ENCODE peak calls at places on chromosomes 2 and 18, in five cellular contexts. One of them, this sample, is unnamed.
A peak's percentile ranks its signal among the peaks of the same experiment; 100 is the strongest.

GRCh38 chr2:99325384-99325783 is 10.7 kb downstream of the TXNDC9 start:
- DNase-seq in nucleus accumbens: no peak
- DNase-seq in activated naive CD4-positive, alpha-beta T cell treated with anti-CD3 and anti-CD28 coated beads for 36 hours: no peak
- DNase-seq in ELR: no peak
- DNase-seq in NCI-H345: no peak
- DNase-seq in this sample: no peak

GRCh38 chr2:104853401-104853925 is 452 bp upstream of the POU3F3 start:
- DNase-seq in nucleus accumbens: no peak
- DNase-seq in activated naive CD4-positive, alpha-beta T cell treated with anti-CD3 and anti-CD28 coated beads for 36 hours: peak; percentile 41
- DNase-seq in ELR: no peak
- DNase-seq in NCI-H345: no peak
- DNase-seq in this sample: no peak

GRCh38 chr2:41943176-41943575 is 104.6 kb upstream of the PKDCC start:
- DNase-seq in nucleus accumbens: no peak
- DNase-seq in activated naive CD4-positive, alpha-beta T cell treated with anti-CD3 and anti-CD28 coated beads for 36 hours: no peak
- DNase-seq in ELR: no peak
- DNase-seq in NCI-H345: no peak
- DNase-seq in this sample: no peak

GRCh38 chr18:76573325-76574025 is 78.4 kb upstream of the ZNF516 start:
- DNase-seq in nucleus accumbens: no peak
- DNase-seq in activated naive CD4-positive, alpha-beta T cell treated with anti-CD3 and anti-CD28 coated beads for 36 hours: no peak
- DNase-seq in ELR: peak; percentile 86
- DNase-seq in NCI-H345: no peak
- DNase-seq in this sample: no peak

GRCh38 chr2:238489431-238489830 is 62.7 kb downstream of the ASB1 start:
- DNase-seq in nucleus accumbens: no peak
- DNase-seq in activated naive CD4-positive, alpha-beta T cell treated with anti-CD3 and anti-CD28 coated beads for 36 hours: no peak
- DNase-seq in ELR: no peak
- DNase-seq in NCI-H345: no peak
- DNase-seq in this sample: no peak

GRCh38 chr18:75727479-75727878 is 300.0 kb upstream of the SMIM21 start:
- DNase-seq in nucleus accumbens: no peak
- DNase-seq in activated naive CD4-positive, alpha-beta T cell treated with anti-CD3 and anti-CD28 coated beads for 36 hours: peak; percentile 66
- DNase-seq in ELR: peak; percentile 10
- DNase-seq in NCI-H345: peak; percentile 42
- DNase-seq in this sample: peak; percentile 5

GRCh38 chr2:181063696-181064095 is 83.3 kb downstream of the UBE2E3 start:
- DNase-seq in nucleus accumbens: no peak
- DNase-seq in activated naive CD4-positive, alpha-beta T cell treated with anti-CD3 and anti-CD28 coated beads for 36 hours: no peak
- DNase-seq in ELR: no peak
- DNase-seq in NCI-H345: no peak
- DNase-seq in this sample: no peak

GRCh38 chr2:172513524-172513900 is 42.4 kb upstream of the PDK1 start:
- DNase-seq in nucleus accumbens: no peak
- DNase-seq in activated naive CD4-positive, alpha-beta T cell treated with anti-CD3 and anti-CD28 coated beads for 36 hours: no peak
- DNase-seq in ELR: no peak
- DNase-seq in NCI-H345: no peak
- DNase-seq in this sample: no peak

GRCh38 chr18:46174317-46175039 is 70.3 kb downstream of the HAUS1 start:
- DNase-seq in nucleus accumbens: no peak
- DNase-seq in activated naive CD4-positive, alpha-beta T cell treated with anti-CD3 and anti-CD28 coated beads for 36 hours: peak; percentile 73
- DNase-seq in ELR: peak; percentile 59
- DNase-seq in NCI-H345: peak; percentile 21
- DNase-seq in this sample: peak; percentile 29

GRCh38 chr2:230886641-230887040 is 21.9 kb downstream of the ITM2C start:
- DNase-seq in nucleus accumbens: no peak
- DNase-seq in activated naive CD4-positive, alpha-beta T cell treated with anti-CD3 and anti-CD28 coated beads for 36 hours: no peak
- DNase-seq in ELR: no peak
- DNase-seq in NCI-H345: no peak
- DNase-seq in this sample: no peak

GRCh38 chr18:13710460-13710859 is 15.9 kb downstream of the FAM210A start:
- DNase-seq in nucleus accumbens: no peak
- DNase-seq in activated naive CD4-positive, alpha-beta T cell treated with anti-CD3 and anti-CD28 coated beads for 36 hours: no peak
- DNase-seq in ELR: peak; percentile 42
- DNase-seq in NCI-H345: no peak
- DNase-seq in this sample: no peak

GRCh38 chr18:24514439-24514838 is 54.0 kb downstream of the HRH4 start:
- DNase-seq in nucleus accumbens: no peak
- DNase-seq in activated naive CD4-positive, alpha-beta T cell treated with anti-CD3 and anti-CD28 coated beads for 36 hours: peak; percentile 7
- DNase-seq in ELR: peak; percentile 85
- DNase-seq in NCI-H345: no peak
- DNase-seq in this sample: peak; percentile 7

GRCh38 chr2:170313636-170314348 is 135.8 kb downstream of the MYO3B start:
- DNase-seq in nucleus accumbens: peak; percentile 3
- DNase-seq in activated naive CD4-positive, alpha-beta T cell treated with anti-CD3 and anti-CD28 coated beads for 36 hours: no peak
- DNase-seq in ELR: no peak
- DNase-seq in NCI-H345: peak; percentile 72
- DNase-seq in this sample: peak; percentile 15

GRCh38 chr2:208493186-208493585 is 86.6 kb downstream of the PTH2R start:
- DNase-seq in nucleus accumbens: no peak
- DNase-seq in activated naive CD4-positive, alpha-beta T cell treated with anti-CD3 and anti-CD28 coated beads for 36 hours: no peak
- DNase-seq in ELR: no peak
- DNase-seq in NCI-H345: no peak
- DNase-seq in this sample: no peak

GRCh38 chr2:156867201-156867600 is 390.3 kb upstream of the GALNT5 start:
- DNase-seq in nucleus accumbens: no peak
- DNase-seq in activated naive CD4-positive, alpha-beta T cell treated with anti-CD3 and anti-CD28 coated beads for 36 hours: no peak
- DNase-seq in ELR: no peak
- DNase-seq in NCI-H345: no peak
- DNase-seq in this sample: no peak

GRCh38 chr18:75784413-75784812 is 356.9 kb upstream of the SMIM21 start:
- DNase-seq in nucleus accumbens: no peak
- DNase-seq in activated naive CD4-positive, alpha-beta T cell treated with anti-CD3 and anti-CD28 coated beads for 36 hours: no peak
- DNase-seq in ELR: no peak
- DNase-seq in NCI-H345: peak; percentile 10
- DNase-seq in this sample: peak; percentile 2

GRCh38 chr2:232890896-232891601 is 21.0 kb downstream of the SNORC start:
- DNase-seq in nucleus accumbens: no peak
- DNase-seq in activated naive CD4-positive, alpha-beta T cell treated with anti-CD3 and anti-CD28 coated beads for 36 hours: no peak
- DNase-seq in ELR: peak; percentile 48
- DNase-seq in NCI-H345: no peak
- DNase-seq in this sample: no peak